ENCODE peak calls at places on chromosomes 2 and 18, in eight cellular contexts. T, Z, D, L, V, G, M and B are unnamed samples.

GRCh38 chr2:134020608-134021007 is 233.3 kb upstream of the MGAT5 start:
- DNase-seq in T (no peak), Z (peak; percentile 62), D (no peak), L (no peak), V (no peak), G (no peak), M (no peak), B (no peak)

GRCh38 chr2:62611820-62612219 is 93.7 kb upstream of the EHBP1 start:
- DNase-seq in T (no peak), Z (no peak), D (no peak), L (no peak), V (no peak), G (no peak), M (peak; percentile 28), B (no peak)

GRCh38 chr2:64023485-64024258 is 4.4 kb upstream of the VPS54 start:
- DNase-seq in T (no peak), Z (peak; percentile 27), D (no peak), L (no peak), V (no peak), G (no peak), M (no peak), B (no peak)

GRCh38 chr2:15195723-15196270 is 365.3 kb downstream of the NBAS start:
- DNase-seq in T (no peak), Z (no peak), D (no peak), L (no peak), V (no peak), G (no peak), M (no peak), B (no peak)

GRCh38 chr2:94725543-94725942 is 145.7 kb upstream of the TEKT4 start:
- DNase-seq in T (no peak), Z (no peak), D (no peak), L (no peak), V (no peak), G (no peak), M (no peak), B (no peak)

GRCh38 chr2:37324786-37325624 is at the start of gene PRKD3:
- DNase-seq in T (peak; percentile 30), Z (peak; percentile 61), D (no peak), L (peak; percentile 73), V (peak; percentile 47), G (no peak), M (peak; percentile 40), B (peak; percentile 91)

GRCh38 chr18:470661-471501 is 29.6 kb downstream of the COLEC12 start:
- DNase-seq in T (no peak), Z (no peak), D (no peak), L (no peak), V (peak; percentile 87), G (no peak), M (peak; percentile 84), B (no peak)

GRCh38 chr2:176575237-176575744 is 306.0 kb downstream of the MTX2 start:
- DNase-seq in T (no peak), Z (no peak), D (no peak), L (no peak), V (no peak), G (no peak), M (no peak), B (no peak)

GRCh38 chr2:178328037-178328436 is 122.9 kb downstream of the PRKRA start:
- DNase-seq in T (no peak), Z (no peak), D (no peak), L (no peak), V (peak; percentile 59), G (no peak), M (peak; percentile 40), B (no peak)

GRCh38 chr2:143730155-143730949 is 601.1 kb downstream of the ARHGAP15 start:
- DNase-seq in T (no peak), Z (peak; percentile 58), D (no peak), L (no peak), V (no peak), G (no peak), M (peak; percentile 47), B (no peak)

GRCh38 chr2:190781604-190782198 is 98.9 kb upstream of the GLS start:
- DNase-seq in T (no peak), Z (peak; percentile 71), D (no peak), L (no peak), V (peak; percentile 84), G (peak; percentile 62), M (peak; percentile 71), B (no peak)

GRCh38 chr2:1884933-1885580 is 140.7 kb upstream of the PXDN start:
- DNase-seq in T (peak; percentile 30), Z (no peak), D (no peak), L (no peak), V (peak; percentile 48), G (no peak), M (peak; percentile 6), B (no peak)

GRCh38 chr2:34096552-34097171 is 497.6 kb upstream of the FAM98A start:
- DNase-seq in T (peak; percentile 14), Z (peak; percentile 59), D (no peak), L (no peak), V (peak; percentile 72), G (peak; percentile 65), M (peak; percentile 50), B (no peak)

GRCh38 chr18:76168206-76168605 is 326.8 kb downstream of the ZNF516 start:
- DNase-seq in T (no peak), Z (no peak), D (no peak), L (no peak), V (no peak), G (no peak), M (no peak), B (no peak)

GRCh38 chr2:220959391-220959802 is 612.7 kb downstream of the EPHA4 start:
- DNase-seq in T (no peak), Z (no peak), D (no peak), L (no peak), V (peak; percentile 13), G (no peak), M (no peak), B (no peak)

GRCh38 chr2:176293334-176293733 is 24.1 kb downstream of the MTX2 start:
- DNase-seq in T (no peak), Z (no peak), D (no peak), L (no peak), V (no peak), G (no peak), M (no peak), B (no peak)

GRCh38 chr18:74242451-74243096 is 49.2 kb downstream of the CYB5A start:
- DNase-seq in T (no peak), Z (no peak), D (no peak), L (no peak), V (peak; percentile 54), G (no peak), M (no peak), B (no peak)

GRCh38 chr18:815353-815752 is 3.3 kb upstream of the YES1 start:
- DNase-seq in T (no peak), Z (no peak), D (no peak), L (no peak), V (no peak), G (no peak), M (no peak), B (no peak)

GRCh38 chr2:199955007-199955338 is 318 bp downstream of the TYW5 start:
- DNase-seq in T (no peak), Z (no peak), D (no peak), L (no peak), V (peak; percentile 58), G (no peak), M (no peak), B (no peak)

GRCh38 chr2:188808921-188809320 is 165.3 kb upstream of the COL3A1 start:
- DNase-seq in T (no peak), Z (no peak), D (no peak), L (no peak), V (peak; percentile 83), G (no peak), M (peak; percentile 85), B (no peak)

GRCh38 chr2:213219816-213220215 is 64.4 kb upstream of the SPAG16 start:
- DNase-seq in T (no peak), Z (no peak), D (no peak), L (no peak), V (no peak), G (no peak), M (no peak), B (no peak)

GRCh38 chr2:213216461-213216860 is 65.0 kb upstream of the IKZF2 start:
- DNase-seq in T (no peak), Z (no peak), D (no peak), L (no peak), V (peak; percentile 86), G (no peak), M (peak; percentile 23), B (no peak)

GRCh38 chr2:213213186-213213585 is 61.8 kb upstream of the IKZF2 start:
- DNase-seq in T (no peak), Z (no peak), D (no peak), L (no peak), V (no peak), G (no peak), M (no peak), B (no peak)

GRCh38 chr2:213214209-213214608 is 62.8 kb upstream of the IKZF2 start:
- DNase-seq in T (no peak), Z (no peak), D (no peak), L (no peak), V (no peak), G (no peak), M (no peak), B (no peak)
- TF ChIP-seq CTCF in T (no peak), Z (no peak), D (no peak), L (no peak), V (no peak), G (no peak), M (no peak), B (no peak)

DNA sequence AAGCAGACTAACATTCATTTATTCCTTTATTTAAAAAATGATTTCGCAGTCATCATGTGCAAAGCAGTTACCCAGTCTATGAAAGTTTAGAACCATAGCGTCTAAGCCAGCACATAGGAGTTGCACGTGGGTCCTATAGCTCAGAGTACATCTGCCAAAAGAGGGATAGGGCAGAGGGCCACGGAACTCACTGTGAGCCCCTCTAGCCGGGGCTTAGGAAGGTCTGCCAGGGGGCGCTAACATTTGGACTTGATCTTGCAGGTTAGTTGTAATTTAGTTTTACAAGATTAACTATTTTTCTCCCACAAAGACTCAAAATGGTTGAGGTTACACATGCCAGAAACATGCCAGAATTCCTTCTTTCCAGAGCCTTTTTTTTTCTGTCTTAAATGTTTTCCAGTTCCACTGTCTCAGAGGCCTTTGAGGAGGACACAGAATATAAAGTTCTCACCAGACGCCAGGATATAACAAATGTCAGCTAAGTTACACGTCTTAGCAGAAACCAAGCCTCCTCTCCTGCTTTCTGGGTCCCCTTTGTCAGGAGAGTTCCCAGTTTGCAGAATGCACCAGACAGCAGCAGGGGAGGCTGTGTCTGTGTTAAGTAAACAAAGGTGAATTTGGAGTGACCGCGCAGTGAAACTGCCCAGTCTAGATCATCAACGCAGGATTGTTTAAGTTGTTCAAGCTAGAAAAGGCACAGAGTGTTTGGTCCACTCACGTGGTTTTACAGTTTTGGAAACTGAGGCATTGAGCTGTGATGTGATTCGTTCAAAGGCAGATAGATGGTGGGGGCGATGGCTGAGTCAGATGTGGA is 292.0 kb downstream of the PRKCE start:
- DNase-seq in T (no peak), Z (no peak), D (no peak), L (no peak), V (no peak), G (no peak), M (peak; percentile 20), B (no peak)
- TF ChIP-seq CTCF in T (no peak), Z (no peak), D (no peak), L (no peak), V (no peak), G (peak; percentile 4), M (peak; percentile 22), B (no peak)

GRCh38 chr2:87996570-87996969 is 19.8 kb downstream of the RNU2-63P start:
- DNase-seq in T (no peak), Z (no peak), D (no peak), L (no peak), V (no peak), G (no peak), M (no peak), B (peak; percentile 27)
- TF ChIP-seq CTCF in T (no peak), Z (no peak), D (no peak), L (no peak), V (no peak), G (no peak), M (no peak), B (no peak)

GRCh38 chr2:32063310-32064020 is at the start of gene SPAST:
- DNase-seq in T (peak; percentile 93), Z (peak; percentile 99), D (peak; percentile 99), L (peak; percentile 96), V (peak; percentile 97), G (peak; percentile 99), M (peak; percentile 95), B (peak; percentile 99)
- TF ChIP-seq CTCF in T (peak; percentile 92), Z (peak; percentile 44), D (peak; percentile 53), L (no peak), V (peak; percentile 45), G (peak; percentile 38), M (peak; percentile 44), B (peak; percentile 49)